ENCODE peak calls at places on chromosomes 12 and 14, in nine cellular contexts. One of them, this sample, is unnamed.

GRCh38 chr14:66099451-66099850 is 386.7 kb upstream of the CCDC196 start:
- DNase-seq in HCT116: no peak
- DNase-seq in SK-N-SH: no peak
- DNase-seq in PC-3: no peak
- DNase-seq in MM.1S: no peak
- DNase-seq in hepatocyte: no peak
- DNase-seq in neural progenitor cell: no peak
- DNase-seq in GM23248: no peak
- DNase-seq in GM23338: no peak
- DNase-seq in this sample: no peak

GRCh38 chr14:104386281-104386841 is 193.2 kb upstream of the C14orf180 start:
- DNase-seq in hepatocyte: no peak
- DNase-seq in neural progenitor cell: no peak
- DNase-seq in SK-N-SH: peak
- DNase-seq in GM23338: no peak
- DNase-seq in MM.1S: no peak
- DNase-seq in GM23248: no peak
- DNase-seq in HCT116: no peak
- DNase-seq in PC-3: no peak
- DNase-seq in this sample: no peak

GRCh38 chr12:131327521-131328488 is 374.1 kb downstream of the ADGRD1 start:
- DNase-seq in hepatocyte: no peak
- DNase-seq in MM.1S: no peak
- DNase-seq in neural progenitor cell: no peak
- DNase-seq in PC-3: no peak
- DNase-seq in GM23248: no peak
- DNase-seq in SK-N-SH: peak
- DNase-seq in HCT116: no peak
- DNase-seq in GM23338: peak
- DNase-seq in this sample: no peak

GRCh38 chr12:1611775-1612174 is 17.3 kb upstream of the WNT5B start:
- DNase-seq in hepatocyte: no peak
- DNase-seq in neural progenitor cell: no peak
- DNase-seq in PC-3: no peak
- DNase-seq in SK-N-SH: no peak
- DNase-seq in MM.1S: no peak
- DNase-seq in GM23248: peak
- DNase-seq in GM23338: no peak
- DNase-seq in HCT116: no peak
- DNase-seq in this sample: no peak

GRCh38 chr12:96177013-96177412 is 17.2 kb upstream of the ELK3 start:
- DNase-seq in SK-N-SH: no peak
- DNase-seq in neural progenitor cell: no peak
- DNase-seq in hepatocyte: no peak
- DNase-seq in HCT116: no peak
- DNase-seq in PC-3: peak
- DNase-seq in MM.1S: no peak
- DNase-seq in GM23338: no peak
- DNase-seq in GM23248: peak
- DNase-seq in this sample: no peak

GRCh38 chr14:104601786-104602185 is 2.8 kb downstream of the TMEM179 start:
- DNase-seq in GM23338: no peak
- DNase-seq in MM.1S: no peak
- DNase-seq in HCT116: no peak
- DNase-seq in SK-N-SH: peak
- DNase-seq in hepatocyte: peak
- DNase-seq in PC-3: no peak
- DNase-seq in GM23248: peak
- DNase-seq in neural progenitor cell: no peak
- DNase-seq in this sample: no peak

GRCh38 chr12:122841544-122842321 is 6.5 kb downstream of the HIP1R start:
- DNase-seq in PC-3: peak
- DNase-seq in neural progenitor cell: no peak
- DNase-seq in SK-N-SH: peak
- DNase-seq in MM.1S: no peak
- DNase-seq in GM23248: peak
- DNase-seq in HCT116: peak
- DNase-seq in GM23338: peak
- DNase-seq in hepatocyte: peak
- DNase-seq in this sample: no peak

GRCh38 chr12:101945361-101946232 is 68.2 kb downstream of the DRAM1 start:
- DNase-seq in HCT116: no peak
- DNase-seq in GM23338: no peak
- DNase-seq in MM.1S: no peak
- DNase-seq in GM23248: peak
- DNase-seq in SK-N-SH: peak
- DNase-seq in hepatocyte: peak
- DNase-seq in neural progenitor cell: no peak
- DNase-seq in PC-3: peak
- DNase-seq in this sample: no peak

GRCh38 chr14:92914087-92914656 is 8.8 kb upstream of the CHGA start:
- DNase-seq in MM.1S: peak
- DNase-seq in PC-3: peak
- DNase-seq in GM23248: peak
- DNase-seq in GM23338: peak
- DNase-seq in HCT116: no peak
- DNase-seq in SK-N-SH: no peak
- DNase-seq in hepatocyte: peak
- DNase-seq in neural progenitor cell: peak
- DNase-seq in this sample: peak

GRCh38 chr14:23559010-23559920 is 3.2 kb downstream of the THTPA start:
- DNase-seq in PC-3: peak
- DNase-seq in GM23248: peak
- DNase-seq in SK-N-SH: peak
- DNase-seq in HCT116: no peak
- DNase-seq in MM.1S: peak
- DNase-seq in GM23338: peak
- DNase-seq in hepatocyte: peak
- DNase-seq in neural progenitor cell: peak
- DNase-seq in this sample: peak

GRCh38 chr14:97413991-97414717 is 617.0 kb downstream of the VRK1 start:
- DNase-seq in PC-3: no peak
- DNase-seq in neural progenitor cell: peak
- DNase-seq in SK-N-SH: no peak
- DNase-seq in GM23248: no peak
- DNase-seq in MM.1S: no peak
- DNase-seq in GM23338: peak
- DNase-seq in HCT116: no peak
- DNase-seq in hepatocyte: no peak
- DNase-seq in this sample: no peak

GRCh38 chr14:102496955-102497744 is 12.4 kb downstream of the ANKRD9 start:
- DNase-seq in GM23248: no peak
- DNase-seq in MM.1S: no peak
- DNase-seq in HCT116: no peak
- DNase-seq in neural progenitor cell: no peak
- DNase-seq in hepatocyte: peak
- DNase-seq in PC-3: no peak
- DNase-seq in GM23338: no peak
- DNase-seq in SK-N-SH: no peak
- DNase-seq in this sample: no peak
- TF ChIP-seq EZH2phosphoT487 in GM23248: no peak
- TF ChIP-seq EZH2phosphoT487 in MM.1S: no peak
- TF ChIP-seq EZH2phosphoT487 in HCT116: no peak
- TF ChIP-seq EZH2phosphoT487 in neural progenitor cell: no peak
- TF ChIP-seq EZH2phosphoT487 in hepatocyte: no peak
- TF ChIP-seq EZH2phosphoT487 in PC-3: no peak
- TF ChIP-seq EZH2phosphoT487 in GM23338: no peak
- TF ChIP-seq EZH2phosphoT487 in SK-N-SH: no peak
- TF ChIP-seq EZH2phosphoT487 in this sample: no peak

GRCh38 chr14:31527087-31527486 is 34.1 kb upstream of the NUBPL start:
- DNase-seq in SK-N-SH: no peak
- DNase-seq in MM.1S: no peak
- DNase-seq in neural progenitor cell: no peak
- DNase-seq in hepatocyte: no peak
- DNase-seq in HCT116: no peak
- DNase-seq in GM23248: no peak
- DNase-seq in GM23338: peak
- DNase-seq in PC-3: no peak
- DNase-seq in this sample: no peak
- TF ChIP-seq EZH2phosphoT487 in SK-N-SH: no peak
- TF ChIP-seq EZH2phosphoT487 in MM.1S: no peak
- TF ChIP-seq EZH2phosphoT487 in neural progenitor cell: no peak
- TF ChIP-seq EZH2phosphoT487 in hepatocyte: no peak
- TF ChIP-seq EZH2phosphoT487 in HCT116: no peak
- TF ChIP-seq EZH2phosphoT487 in GM23248: no peak
- TF ChIP-seq EZH2phosphoT487 in GM23338: no peak
- TF ChIP-seq EZH2phosphoT487 in PC-3: no peak
- TF ChIP-seq EZH2phosphoT487 in this sample: no peak

DNA sequence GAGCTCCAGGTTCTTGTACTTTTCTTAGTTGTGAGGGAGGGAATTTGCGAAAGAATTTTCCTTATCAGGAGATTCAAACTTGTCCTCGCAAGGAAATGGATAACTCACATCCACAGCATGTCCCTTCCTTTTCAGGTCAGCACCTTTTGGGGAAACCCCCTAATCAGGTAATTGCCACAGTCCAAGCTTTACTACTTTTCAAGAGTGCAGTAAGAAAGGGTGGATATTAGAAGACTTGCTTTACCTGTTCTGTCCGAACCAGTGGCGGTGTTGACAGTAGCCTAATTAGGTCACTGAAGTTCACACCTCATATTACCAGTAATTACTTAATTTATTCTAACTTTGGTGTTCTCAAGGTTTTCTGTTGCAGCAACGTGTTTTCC is 6.7 kb upstream of the C12orf50 start:
- DNase-seq in MM.1S: peak
- DNase-seq in neural progenitor cell: no peak
- DNase-seq in hepatocyte: no peak
- DNase-seq in GM23248: no peak
- DNase-seq in PC-3: peak
- DNase-seq in SK-N-SH: no peak
- DNase-seq in GM23338: peak
- DNase-seq in HCT116: no peak
- DNase-seq in this sample: no peak
- TF ChIP-seq EZH2phosphoT487 in MM.1S: no peak
- TF ChIP-seq EZH2phosphoT487 in neural progenitor cell: no peak
- TF ChIP-seq EZH2phosphoT487 in hepatocyte: no peak
- TF ChIP-seq EZH2phosphoT487 in GM23248: no peak
- TF ChIP-seq EZH2phosphoT487 in PC-3: no peak
- TF ChIP-seq EZH2phosphoT487 in SK-N-SH: no peak
- TF ChIP-seq EZH2phosphoT487 in GM23338: no peak
- TF ChIP-seq EZH2phosphoT487 in HCT116: no peak
- TF ChIP-seq EZH2phosphoT487 in this sample: no peak

DNA sequence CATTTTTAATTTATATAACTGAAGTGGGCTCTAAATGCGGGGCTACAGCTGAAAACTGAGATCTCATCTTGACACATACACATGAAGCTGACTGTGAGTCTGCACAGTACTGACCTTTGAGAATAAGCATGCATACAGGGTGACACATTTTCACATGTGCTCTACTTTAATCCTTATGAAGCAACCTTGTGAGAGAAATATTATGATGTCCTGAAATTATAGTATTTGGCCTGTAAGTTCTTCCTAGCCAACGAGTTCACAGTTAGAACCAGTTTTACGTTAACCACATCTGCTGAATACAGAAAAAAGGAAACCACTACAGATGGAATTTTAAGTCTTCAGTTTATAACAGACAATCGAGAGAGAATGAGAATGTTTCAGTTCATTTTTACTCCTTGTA is 70.3 kb downstream of the SPPL3 start:
- DNase-seq in PC-3: no peak
- DNase-seq in HCT116: no peak
- DNase-seq in MM.1S: peak
- DNase-seq in neural progenitor cell: no peak
- DNase-seq in SK-N-SH: no peak
- DNase-seq in GM23248: peak
- DNase-seq in hepatocyte: no peak
- DNase-seq in GM23338: no peak
- DNase-seq in this sample: no peak
- TF ChIP-seq EZH2phosphoT487 in PC-3: no peak
- TF ChIP-seq EZH2phosphoT487 in HCT116: no peak
- TF ChIP-seq EZH2phosphoT487 in MM.1S: no peak
- TF ChIP-seq EZH2phosphoT487 in neural progenitor cell: no peak
- TF ChIP-seq EZH2phosphoT487 in SK-N-SH: no peak
- TF ChIP-seq EZH2phosphoT487 in GM23248: no peak
- TF ChIP-seq EZH2phosphoT487 in hepatocyte: no peak
- TF ChIP-seq EZH2phosphoT487 in GM23338: no peak
- TF ChIP-seq EZH2phosphoT487 in this sample: no peak

GRCh38 chr12:34626363-34627157 is 604.3 kb downstream of the ALG10 start:
- DNase-seq in GM23338: no peak
- DNase-seq in PC-3: no peak
- DNase-seq in hepatocyte: no peak
- DNase-seq in SK-N-SH: no peak
- DNase-seq in neural progenitor cell: no peak
- DNase-seq in GM23248: no peak
- DNase-seq in MM.1S: no peak
- DNase-seq in HCT116: no peak
- DNase-seq in this sample: no peak

GRCh38 chr12:34625116-34625515 is 602.8 kb downstream of the ALG10 start:
- DNase-seq in GM23338: peak
- DNase-seq in neural progenitor cell: no peak
- DNase-seq in SK-N-SH: no peak
- DNase-seq in HCT116: peak
- DNase-seq in GM23248: peak
- DNase-seq in PC-3: peak
- DNase-seq in MM.1S: peak
- DNase-seq in hepatocyte: no peak
- DNase-seq in this sample: peak
- TF ChIP-seq EZH2phosphoT487 in GM23338: no peak
- TF ChIP-seq EZH2phosphoT487 in neural progenitor cell: no peak
- TF ChIP-seq EZH2phosphoT487 in SK-N-SH: no peak
- TF ChIP-seq EZH2phosphoT487 in HCT116: no peak
- TF ChIP-seq EZH2phosphoT487 in GM23248: no peak
- TF ChIP-seq EZH2phosphoT487 in PC-3: no peak
- TF ChIP-seq EZH2phosphoT487 in MM.1S: no peak
- TF ChIP-seq EZH2phosphoT487 in hepatocyte: no peak
- TF ChIP-seq EZH2phosphoT487 in this sample: no peak